ENCODE peak calls at places on chromosomes 13 and 19, in five cellular contexts. Q, U, R, B and K are unnamed samples.
A peak's percentile ranks its signal among the peaks of the same experiment; 100 is the strongest.

GRCh38 chr13:48571121-48571901 is 38.4 kb upstream of the RCBTB2 start:
- DNase-seq in U (no peak), R (no peak), Q (peak; percentile 38), B (no peak), K (no peak)

GRCh38 chr13:38564751-38565150 is 122.1 kb upstream of the FREM2 start:
- DNase-seq in Q (no peak), B (no peak), U (no peak), R (no peak), K (no peak)

GRCh38 chr13:48769107-48769704 is 115.5 kb downstream of the CYSLTR2 start:
- DNase-seq in Q (peak; percentile 94), B (peak; percentile 68), U (peak; percentile 61), R (peak; percentile 90), K (peak; percentile 81)

GRCh38 chr19:10166046-10166445 is 28.7 kb downstream of the DNMT1 start:
- DNase-seq in U (no peak), R (no peak), B (no peak), Q (no peak), K (no peak)

GRCh38 chr13:102097708-102098107 is 304.1 kb downstream of the FGF14 start:
- DNase-seq in U (no peak), Q (no peak), R (no peak), B (no peak), K (no peak)

GRCh38 chr19:2327773-2328400 is 499 bp downstream of the LSM7 start:
- DNase-seq in B (no peak), U (no peak), R (no peak), Q (peak; percentile 59), K (peak; percentile 83)

GRCh38 chr19:9189538-9189937 is 10.8 kb downstream of the OR7D2 start:
- DNase-seq in R (no peak), B (no peak), U (no peak), Q (no peak), K (no peak)

GRCh38 chr13:109412232-109412935 is 374.0 kb downstream of the IRS2 start:
- DNase-seq in Q (peak; percentile 73), B (no peak), U (peak; percentile 23), R (peak; percentile 47), K (no peak)

GRCh38 chr13:38398810-38399493 is 49.3 kb downstream of the UFM1 start:
- DNase-seq in U (no peak), R (no peak), Q (peak; percentile 15), B (no peak), K (no peak)

GRCh38 chr19:17097593-17098126 is 22.1 kb downstream of the MYO9B start:
- DNase-seq in B (no peak), U (peak; percentile 47), Q (peak; percentile 65), R (no peak), K (no peak)

GRCh38 chr19:37165635-37166034 is 6.9 kb downstream of the ZNF585A start:
- DNase-seq in U (no peak), Q (no peak), B (no peak), R (no peak), K (no peak)

GRCh38 chr19:47352095-47352494 is 3.0 kb downstream of the DHX34 start:
- DNase-seq in R (no peak), Q (no peak), B (no peak), U (no peak), K (no peak)

GRCh38 chr13:21225841-21226581 is 49.6 kb downstream of the MRPL57 start:
- DNase-seq in Q (no peak), U (no peak), R (no peak), B (no peak), K (no peak)

GRCh38 chr13:49113526-49114286 is 106.4 kb upstream of the MLNR start:
- DNase-seq in B (no peak), Q (no peak), U (no peak), R (no peak), K (no peak)

GRCh38 chr19:51772977-51773376 is 12.0 kb downstream of the FPR2 start:
- DNase-seq in Q (no peak), U (no peak), R (no peak), B (no peak), K (peak; percentile 66)

GRCh38 chr19:47885067-47885463 is 1.1 kb downstream of the SULT2A1 start:
- DNase-seq in B (no peak), Q (no peak), R (no peak), U (no peak), K (no peak)

GRCh38 chr13:100887729-100888151 is 213.1 kb upstream of the TMTC4 start:
- DNase-seq in Q (peak; percentile 7), R (no peak), U (no peak), B (no peak), K (no peak)

GRCh38 chr13:46595136-46595917 is 42.4 kb downstream of the LRCH1 start:
- DNase-seq in B (no peak), Q (no peak), U (no peak), R (no peak), K (no peak)

GRCh38 chr13:99228737-99229691 is 28.4 kb downstream of the UBAC2 start:
- DNase-seq in B (no peak), U (no peak), Q (no peak), R (no peak), K (no peak)

GRCh38 chr13:39347926-39348901 is 254.8 kb downstream of the LHFPL6 start:
- DNase-seq in B (no peak), Q (peak; percentile 6), U (no peak), R (no peak), K (no peak)

GRCh38 chr13:46071590-46072249 is 19.2 kb upstream of the ZC3H13 start:
- DNase-seq in Q (no peak), U (no peak), R (peak; percentile 7), B (no peak), K (no peak)

GRCh38 chr13:101942535-101943157 is 459.2 kb downstream of the FGF14 start:
- DNase-seq in U (no peak), Q (no peak), R (no peak), B (no peak), K (no peak)

GRCh38 chr19:19615086-19615485 is 3.4 kb downstream of the PBX4 start:
- DNase-seq in U (no peak), R (no peak), Q (no peak), B (peak; percentile 55), K (no peak)

GRCh38 chr13:76696370-76696769 is 189.8 kb downstream of the KCTD12 start:
- DNase-seq in U (no peak), R (no peak), Q (peak; percentile 38), B (no peak), K (no peak)

DNA sequence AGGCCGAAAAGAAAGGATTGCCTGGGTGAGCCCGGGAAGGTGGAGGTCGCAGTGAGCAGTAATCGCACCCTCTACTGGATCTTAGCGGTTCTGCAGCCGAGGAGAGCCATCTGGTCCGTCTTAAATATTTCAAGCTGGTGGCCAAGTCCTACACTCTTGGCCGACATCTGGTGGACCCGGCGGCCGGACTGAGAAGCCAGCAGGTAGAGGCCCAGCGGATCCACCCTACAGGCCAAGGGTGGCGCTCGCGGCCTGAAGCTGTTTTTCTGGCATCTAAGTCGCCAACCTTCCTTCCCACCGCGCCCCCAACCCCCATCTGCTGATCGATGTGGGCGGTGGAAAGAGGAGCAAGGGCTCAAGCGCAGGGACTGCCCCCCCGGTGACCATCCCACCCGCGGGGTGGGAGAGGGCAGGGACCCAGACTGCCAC is 46.5 kb upstream of the ZNF730 start:
- DNase-seq in Q (no peak), B (no peak), U (peak; percentile 52), R (no peak), K (no peak)
- TF ChIP-seq CTCF in Q (no peak), B (peak; percentile 19), U (peak; percentile 46), R (no peak), K (no peak)

GRCh38 chr19:14352526-14352925 is 28.7 kb upstream of the ADGRE5 start:
- DNase-seq in R (no peak), B (no peak), U (no peak), Q (no peak), K (no peak)
- TF ChIP-seq CTCF in R (no peak), B (no peak), U (no peak), Q (no peak), K (no peak)

GRCh38 chr13:71304861-71305260 is 562.1 kb downstream of the DACH1 start:
- DNase-seq in B (no peak), R (no peak), U (no peak), Q (no peak), K (no peak)

GRCh38 chr13:71300602-71301001 is 566.4 kb downstream of the DACH1 start:
- DNase-seq in R (no peak), B (no peak), U (no peak), Q (no peak), K (no peak)

GRCh38 chr13:71306821-71307220 is 560.2 kb downstream of the DACH1 start:
- DNase-seq in U (no peak), R (no peak), B (no peak), Q (no peak), K (no peak)

DNA sequence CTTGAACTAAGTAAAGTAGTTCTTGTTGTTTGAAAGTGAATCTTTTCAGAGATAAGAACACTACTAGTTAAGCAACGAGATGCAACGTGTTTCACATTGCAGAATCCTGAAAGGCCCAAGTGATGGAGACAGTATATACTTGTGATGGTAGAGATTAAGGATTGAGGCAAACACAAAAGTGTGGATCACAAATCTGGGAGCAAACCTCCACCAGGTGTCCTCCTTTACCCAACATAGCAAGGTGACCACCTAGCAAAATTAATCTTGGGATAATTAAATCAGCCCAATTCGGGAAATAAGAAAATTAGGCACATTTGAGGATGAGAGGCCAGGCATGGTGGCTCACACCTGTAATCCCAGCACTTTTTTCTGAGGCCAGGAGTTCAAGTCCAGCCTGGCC is 563.9 kb downstream of the DACH1 start:
- DNase-seq in B (no peak), R (no peak), U (no peak), Q (no peak), K (no peak)
- TF ChIP-seq CTCF in B (no peak), R (no peak), U (no peak), Q (no peak), K (no peak)

GRCh38 chr13:79340490-79340889 is 65.6 kb downstream of the RBM26 start:
- DNase-seq in B (no peak), R (no peak), Q (no peak), U (no peak), K (no peak)
- TF ChIP-seq CTCF in B (no peak), R (no peak), Q (peak; percentile 21), U (no peak), K (no peak)

GRCh38 chr19:40659116-40659515 is 31.3 kb downstream of the NUMBL start:
- DNase-seq in U (no peak), B (no peak), Q (no peak), R (no peak), K (no peak)

GRCh38 chr19:40662925-40663711 is 27.3 kb downstream of the NUMBL start:
- DNase-seq in B (peak; percentile 95), R (peak; percentile 95), U (peak; percentile 96), Q (peak; percentile 95), K (peak; percentile 75)

GRCh38 chr19:40658031-40658430 is 32.4 kb downstream of the NUMBL start:
- DNase-seq in U (no peak), B (no peak), R (no peak), Q (no peak), K (no peak)

GRCh38 chr19:40661616-40662015 is 28.8 kb downstream of the NUMBL start:
- DNase-seq in B (no peak), Q (no peak), U (no peak), R (no peak), K (no peak)

GRCh38 chr19:40659566-40659965 is 30.9 kb downstream of the NUMBL start:
- DNase-seq in U (no peak), B (no peak), Q (no peak), R (no peak), K (no peak)
- TF ChIP-seq CTCF in U (no peak), B (no peak), Q (no peak), R (no peak), K (no peak)